ENCODE peak calls at places on chromosome 6, in four cellular contexts. One of them, this sample, is unnamed.
A peak's percentile ranks its signal among the peaks of the same experiment; 100 is the strongest.

GRCh38 chr6:113306552-113307145 is 550.5 kb upstream of the MARCKS start:
- DNase-seq in GM20000: peak; percentile 38
- DNase-seq in stimulated activated CD8-positive, alpha-beta memory T cell treated with anti-CD3 and anti-CD28 coated beads, Interleukin-12 subunit alpha, Interleukin-12 subunit beta, amount 100 ng/mL, for 4 hours: peak; percentile 1
- DNase-seq in lower leg skin: peak; percentile 88
- DNase-seq in this sample: no peak

GRCh38 chr6:13248053-13248452 is 80.3 kb downstream of the TBC1D7 start:
- DNase-seq in lower leg skin: peak; percentile 58
- DNase-seq in GM20000: no peak
- DNase-seq in stimulated activated CD8-positive, alpha-beta memory T cell treated with anti-CD3 and anti-CD28 coated beads, Interleukin-12 subunit alpha, Interleukin-12 subunit beta, amount 100 ng/mL, for 4 hours: no peak
- DNase-seq in this sample: no peak

GRCh38 chr6:40148882-40149573 is 214.8 kb upstream of the MOCS1 start:
- DNase-seq in stimulated activated CD8-positive, alpha-beta memory T cell treated with anti-CD3 and anti-CD28 coated beads, Interleukin-12 subunit alpha, Interleukin-12 subunit beta, amount 100 ng/mL, for 4 hours: no peak
- DNase-seq in GM20000: peak; percentile 74
- DNase-seq in lower leg skin: no peak
- DNase-seq in this sample: no peak

GRCh38 chr6:80439721-80440488 is 333.4 kb downstream of the BCKDHB start:
- DNase-seq in GM20000: no peak
- DNase-seq in stimulated activated CD8-positive, alpha-beta memory T cell treated with anti-CD3 and anti-CD28 coated beads, Interleukin-12 subunit alpha, Interleukin-12 subunit beta, amount 100 ng/mL, for 4 hours: no peak
- DNase-seq in lower leg skin: no peak
- DNase-seq in this sample: no peak

GRCh38 chr6:29887819-29888581 is 54.3 kb upstream of the HLA-A start:
- DNase-seq in GM20000: peak; percentile 79
- DNase-seq in stimulated activated CD8-positive, alpha-beta memory T cell treated with anti-CD3 and anti-CD28 coated beads, Interleukin-12 subunit alpha, Interleukin-12 subunit beta, amount 100 ng/mL, for 4 hours: peak; percentile 65
- DNase-seq in lower leg skin: peak; percentile 97
- DNase-seq in this sample: no peak

GRCh38 chr6:11616200-11616611 is 78.7 kb downstream of the TMEM170B start:
- DNase-seq in lower leg skin: peak; percentile 78
- DNase-seq in stimulated activated CD8-positive, alpha-beta memory T cell treated with anti-CD3 and anti-CD28 coated beads, Interleukin-12 subunit alpha, Interleukin-12 subunit beta, amount 100 ng/mL, for 4 hours: no peak
- DNase-seq in GM20000: no peak
- DNase-seq in this sample: no peak

GRCh38 chr6:139371421-139372253 is 2.8 kb downstream of the CITED2 start:
- DNase-seq in GM20000: no peak
- DNase-seq in stimulated activated CD8-positive, alpha-beta memory T cell treated with anti-CD3 and anti-CD28 coated beads, Interleukin-12 subunit alpha, Interleukin-12 subunit beta, amount 100 ng/mL, for 4 hours: no peak
- DNase-seq in lower leg skin: no peak
- DNase-seq in this sample: no peak

GRCh38 chr6:136608991-136609390 is 58.8 kb upstream of the MAP7 start:
- DNase-seq in stimulated activated CD8-positive, alpha-beta memory T cell treated with anti-CD3 and anti-CD28 coated beads, Interleukin-12 subunit alpha, Interleukin-12 subunit beta, amount 100 ng/mL, for 4 hours: no peak
- DNase-seq in GM20000: no peak
- DNase-seq in lower leg skin: no peak
- DNase-seq in this sample: no peak

GRCh38 chr6:108071736-108072276 is 2.7 kb downstream of the OSTM1 start:
- DNase-seq in stimulated activated CD8-positive, alpha-beta memory T cell treated with anti-CD3 and anti-CD28 coated beads, Interleukin-12 subunit alpha, Interleukin-12 subunit beta, amount 100 ng/mL, for 4 hours: no peak
- DNase-seq in lower leg skin: no peak
- DNase-seq in GM20000: no peak
- DNase-seq in this sample: no peak

GRCh38 chr6:42771741-42772100 is 10.1 kb upstream of the BICRAL start:
- DNase-seq in stimulated activated CD8-positive, alpha-beta memory T cell treated with anti-CD3 and anti-CD28 coated beads, Interleukin-12 subunit alpha, Interleukin-12 subunit beta, amount 100 ng/mL, for 4 hours: no peak
- DNase-seq in lower leg skin: no peak
- DNase-seq in GM20000: no peak
- DNase-seq in this sample: no peak

GRCh38 chr6:46216879-46217278 is 46.1 kb upstream of the ENPP5 start:
- DNase-seq in GM20000: no peak
- DNase-seq in stimulated activated CD8-positive, alpha-beta memory T cell treated with anti-CD3 and anti-CD28 coated beads, Interleukin-12 subunit alpha, Interleukin-12 subunit beta, amount 100 ng/mL, for 4 hours: no peak
- DNase-seq in lower leg skin: no peak
- DNase-seq in this sample: no peak

GRCh38 chr6:121835662-121836061 is 400.2 kb downstream of the GJA1 start:
- DNase-seq in lower leg skin: no peak
- DNase-seq in GM20000: no peak
- DNase-seq in stimulated activated CD8-positive, alpha-beta memory T cell treated with anti-CD3 and anti-CD28 coated beads, Interleukin-12 subunit alpha, Interleukin-12 subunit beta, amount 100 ng/mL, for 4 hours: no peak
- DNase-seq in this sample: no peak

GRCh38 chr6:4804095-4804494 is 27.9 kb downstream of the CDYL start:
- DNase-seq in GM20000: no peak
- DNase-seq in stimulated activated CD8-positive, alpha-beta memory T cell treated with anti-CD3 and anti-CD28 coated beads, Interleukin-12 subunit alpha, Interleukin-12 subunit beta, amount 100 ng/mL, for 4 hours: no peak
- DNase-seq in lower leg skin: no peak
- DNase-seq in this sample: no peak

GRCh38 chr6:36120979-36121706 is 9.2 kb upstream of the MAPK13 start:
- DNase-seq in lower leg skin: peak; percentile 93
- DNase-seq in stimulated activated CD8-positive, alpha-beta memory T cell treated with anti-CD3 and anti-CD28 coated beads, Interleukin-12 subunit alpha, Interleukin-12 subunit beta, amount 100 ng/mL, for 4 hours: peak; percentile 33
- DNase-seq in GM20000: peak; percentile 41
- DNase-seq in this sample: no peak

GRCh38 chr6:170080169-170080827 is 210.6 kb downstream of the DLL1 start:
- DNase-seq in GM20000: no peak
- DNase-seq in lower leg skin: no peak
- DNase-seq in stimulated activated CD8-positive, alpha-beta memory T cell treated with anti-CD3 and anti-CD28 coated beads, Interleukin-12 subunit alpha, Interleukin-12 subunit beta, amount 100 ng/mL, for 4 hours: no peak
- DNase-seq in this sample: no peak

This sample was measured in NCI-H1417 treated with DMSO at 0.1 percent for 48 hours.